ENCODE peak calls at places on chromosomes 16 and 17, in four cellular contexts. W is GM12878, R is HL-60, D is K562. B is an unnamed sample.
A peak's percentile ranks its signal among the peaks of the same experiment; 100 is the strongest.

GRCh38 chr17:14006249-14006942 is 62.9 kb upstream of the COX10 start:
- DNase-seq in R (no peak), W (no peak), D (no peak), B (no peak)

GRCh38 chr17:35046740-35047283 is 16.7 kb downstream of the RFFL start:
- DNase-seq in W (peak; percentile 81), D (peak; percentile 83), R (no peak), B (peak; percentile 53)

GRCh38 chr16:55323637-55324490 is at the start of gene IRX6:
- DNase-seq in R (no peak), W (no peak), D (peak; percentile 28), B (no peak)

GRCh38 chr16:54720259-54720658 is 210.4 kb upstream of the IRX5 start:
- DNase-seq in W (no peak), R (no peak), D (no peak), B (no peak)

GRCh38 chr16:52435573-52435972 is 111.4 kb downstream of the TOX3 start:
- DNase-seq in W (no peak), R (no peak), D (no peak), B (no peak)

GRCh38 chr16:11136600-11136999 is 119.4 kb downstream of the SOCS1 start:
- DNase-seq in W (no peak), D (no peak), R (no peak), B (no peak)

GRCh38 chr16:68087688-68088087 is 2.5 kb downstream of the NFATC3 start:
- DNase-seq in R (no peak), W (no peak), D (peak; percentile 8), B (no peak)

GRCh38 chr16:68592466-68593337 is 52.4 kb upstream of the CDH3 start:
- DNase-seq in W (no peak), D (no peak), R (peak; percentile 4), B (no peak)

GRCh38 chr16:70470927-70471341 is 16.5 kb downstream of the FCSK start:
- DNase-seq in W (no peak), D (peak; percentile 58), R (no peak), B (no peak)

GRCh38 chr16:71711789-71712188 is 12.7 kb downstream of the PHLPP2 start:
- DNase-seq in D (no peak), R (no peak), W (no peak), B (no peak)

GRCh38 chr17:3697157-3697515 is 1.2 kb upstream of the P2RX5 start:
- DNase-seq in D (no peak), W (no peak), R (no peak), B (no peak)

GRCh38 chr17:1934901-1935300 is 90.2 kb downstream of the RTN4RL1 start:
- DNase-seq in D (no peak), R (no peak), W (no peak), B (no peak)

GRCh38 chr16:6193718-6194117 is 1096.1 kb upstream of the EEF2KMT start:
- DNase-seq in D (peak; percentile 6), W (no peak), R (no peak), B (no peak)

DNA sequence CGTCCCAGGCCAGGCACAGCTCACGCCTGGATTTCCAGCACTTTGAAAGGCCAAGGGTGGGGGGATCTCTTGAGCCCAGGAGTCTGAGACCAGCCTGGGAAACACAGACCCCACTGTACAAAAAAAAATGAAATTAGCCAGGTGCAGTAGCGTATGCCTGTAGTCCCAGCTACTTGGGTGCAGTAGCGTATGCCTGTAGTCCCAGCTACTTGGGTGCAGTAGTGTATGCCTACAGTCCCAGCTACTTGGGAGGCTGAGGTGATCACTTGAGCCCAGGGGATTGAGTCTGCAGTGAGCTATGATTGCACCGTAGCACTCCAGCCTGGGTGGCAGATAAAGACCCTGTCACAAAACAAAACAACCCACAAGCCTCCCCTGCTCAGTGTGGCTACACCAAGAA is 27.0 kb upstream of the SLC25A19 start:
- DNase-seq in W (no peak), R (no peak), D (no peak), B (no peak)
- TF ChIP-seq SPI1 in W (no peak), R (no peak), D (no peak), B (no peak)

DNA sequence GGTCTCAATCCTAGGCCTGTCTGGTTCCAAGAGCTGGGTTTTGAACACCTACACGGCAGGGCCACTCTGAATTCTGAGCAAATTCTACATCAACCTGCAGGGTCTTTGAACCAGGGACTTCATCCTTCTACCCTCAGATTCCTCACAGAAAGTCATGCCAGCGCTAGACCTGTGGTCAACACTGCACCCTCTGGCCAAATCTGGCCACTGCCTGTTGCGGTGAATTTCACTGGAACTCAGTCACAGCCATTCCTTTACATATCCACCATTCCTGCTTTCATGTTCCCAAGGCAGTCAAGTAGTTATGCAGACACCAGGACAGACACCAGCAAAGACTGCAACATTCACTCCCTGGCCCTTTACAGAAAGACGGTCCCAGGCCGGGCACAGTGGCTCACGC is 144.6 kb downstream of the C16orf95 start:
- DNase-seq in D (no peak), W (no peak), R (no peak), B (no peak)
- TF ChIP-seq SPI1 in D (no peak), W (no peak), R (no peak), B (no peak)

GRCh38 chr16:28498666-28499065 is 4.2 kb downstream of the APOBR start:
- DNase-seq in W (no peak), R (no peak), D (no peak), B (no peak)
- TF ChIP-seq SPI1 in W (no peak), R (no peak), D (no peak), B (no peak)

GRCh38 chr16:86836503-86837125 is 258.3 kb downstream of the FOXL1 start:
- DNase-seq in W (no peak), R (no peak), D (no peak), B (no peak)
- TF ChIP-seq SPI1 in W (no peak), R (no peak), D (no peak), B (no peak)

GRCh38 chr17:33435716-33436301 is 142.7 kb upstream of the ASIC2 start:
- DNase-seq in D (no peak), R (no peak), W (no peak), B (no peak)
- TF ChIP-seq SPI1 in D (no peak), R (no peak), W (no peak), B (no peak)

DNA sequence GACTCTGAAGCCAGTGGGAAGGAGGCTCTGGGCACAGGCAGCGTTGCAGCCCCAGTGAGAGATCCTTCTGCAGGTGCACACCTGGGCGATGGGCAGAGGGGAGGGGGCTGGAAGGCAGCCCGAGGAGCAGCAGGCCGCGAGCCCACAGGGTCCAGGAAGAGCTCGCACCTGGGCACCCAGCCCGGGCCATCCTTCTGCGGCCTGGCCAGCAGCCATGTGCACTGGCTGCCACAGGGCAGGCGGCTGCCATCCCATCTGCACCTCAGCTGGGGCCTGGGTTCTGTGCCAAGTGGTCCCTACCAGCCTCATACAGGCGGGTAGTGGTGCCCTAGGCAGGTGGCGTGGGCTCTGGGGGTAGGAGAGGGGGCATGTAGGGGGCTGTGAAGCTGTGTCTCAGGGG is 197.3 kb downstream of the RBFOX3 start:
- DNase-seq in W (no peak), D (no peak), R (no peak), B (no peak)
- TF ChIP-seq SPI1 in W (no peak), D (no peak), R (no peak), B (no peak)

GRCh38 chr16:20363191-20363590 is 10.7 kb upstream of the UMOD start:
- DNase-seq in D (no peak), W (no peak), R (no peak), B (no peak)

GRCh38 chr16:20355114-20355782 is 2.7 kb upstream of the UMOD start:
- DNase-seq in D (no peak), R (no peak), W (no peak), B (no peak)

GRCh38 chr16:20364051-20364450 is 11.5 kb upstream of the UMOD start:
- DNase-seq in D (no peak), W (no peak), R (no peak), B (no peak)

GRCh38 chr16:20359997-20360396 is 7.5 kb upstream of the UMOD start:
- DNase-seq in D (peak; percentile 41), W (no peak), R (no peak), B (no peak)
- TF ChIP-seq SPI1 in D (no peak), W (no peak), R (no peak), B (no peak)

DNA sequence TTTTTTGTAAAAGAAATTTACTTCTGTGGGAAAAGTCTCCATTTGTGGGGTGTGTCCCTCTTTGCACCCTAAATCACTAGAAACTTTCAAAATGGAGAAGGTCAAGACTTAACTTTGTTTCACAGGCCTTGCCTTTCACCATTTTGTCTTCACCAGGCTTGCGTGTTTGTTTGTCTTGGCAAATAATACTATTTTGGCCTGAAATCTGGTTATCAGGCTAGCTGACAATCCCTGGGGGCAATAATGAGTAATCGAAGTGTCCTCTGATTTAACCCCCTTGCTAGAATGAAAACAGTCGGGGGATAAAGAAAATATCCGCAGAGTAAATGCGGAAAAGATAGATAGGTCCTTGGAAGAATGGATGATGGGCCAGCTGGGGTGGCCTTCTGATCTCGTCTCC is 34.5 kb downstream of the SLC39A11 start:
- DNase-seq in R (no peak), D (no peak), W (no peak), B (no peak)
- TF ChIP-seq SPI1 in R (no peak), D (no peak), W (no peak), B (no peak)

DNA sequence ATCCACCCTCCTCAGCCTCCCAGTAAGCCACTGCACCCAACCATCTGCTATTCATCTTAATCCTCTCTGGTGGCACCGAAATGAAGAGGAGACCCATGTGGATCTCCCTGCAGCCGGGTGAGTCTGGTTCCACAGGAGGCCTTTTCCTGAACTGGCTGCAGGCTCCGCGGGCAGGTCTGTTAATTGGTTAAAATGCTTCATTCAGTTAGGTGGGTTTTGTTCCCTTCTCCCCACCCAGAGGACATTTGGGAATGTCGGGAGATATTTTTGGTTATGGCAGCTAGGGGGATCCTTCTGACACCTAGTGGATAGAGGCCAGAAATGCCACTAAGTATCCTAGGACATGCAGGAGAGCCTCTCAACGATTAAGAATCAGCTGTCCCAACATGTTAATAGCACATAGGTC is 16.7 kb downstream of the C16orf54 start:
- DNase-seq in D (peak; percentile 55), W (no peak), R (no peak), B (no peak)
- TF ChIP-seq SPI1 in D (no peak), W (no peak), R (no peak), B (no peak)

DNA sequence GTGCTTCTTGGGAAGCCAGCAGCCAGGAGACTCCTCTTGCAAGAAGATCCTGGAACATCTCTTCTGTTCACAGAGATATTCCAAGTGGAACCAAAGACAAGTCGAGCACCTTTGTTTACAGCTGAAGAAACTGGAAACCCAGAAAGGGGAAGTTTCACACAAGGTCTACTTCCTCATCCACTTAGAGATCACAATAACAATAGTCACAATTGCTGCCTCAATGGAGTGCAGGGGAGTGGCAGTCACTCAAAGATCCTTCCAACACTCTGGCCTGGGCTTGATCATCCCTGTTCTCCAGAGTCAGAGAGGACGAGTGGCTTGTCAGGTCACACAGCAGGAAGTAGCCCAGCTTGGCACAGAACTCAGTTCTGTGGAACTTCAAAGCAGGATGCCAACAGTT is 46.9 kb upstream of the SIAH1 start:
- DNase-seq in D (no peak), W (peak; percentile 48), R (peak; percentile 46), B (peak; percentile 31)
- TF ChIP-seq SPI1 in D (peak; percentile 10), W (peak; percentile 77), R (peak; percentile 56), B (peak; percentile 78)

B was measured in GM12891.